ENCODE peak calls at places on chromosomes 2 and 18, in seven cellular contexts. U is coronary artery, Z is WTC11, G is cerebellum, T is nephron progenitor cell, N is hepatic stellate cell, W is HuH-7.5. D is an unnamed sample.

GRCh38 chr2:29702276-29702675 is 219.1 kb downstream of the ALK start:
- DNase-seq in U (no peak), Z (no peak), G (no peak), T (no peak), N (no peak), W (no peak), D (no peak)

GRCh38 chr2:63698825-63699548 is 110.2 kb downstream of the MDH1 start:
- DNase-seq in U (peak; percentile 81), Z (peak; percentile 52), G (no peak), T (no peak), N (peak; percentile 73), W (peak; percentile 39), D (peak; percentile 94)

GRCh38 chr2:46719499-46719898 is 196.1 kb downstream of the MCFD2 start:
- DNase-seq in U (no peak), Z (no peak), G (no peak), T (no peak), N (no peak), W (no peak), D (peak; percentile 75)

GRCh38 chr2:43041661-43042360 is 184.6 kb downstream of the ZFP36L2 start:
- DNase-seq in U (no peak), Z (peak; percentile 50), G (no peak), T (peak; percentile 86), N (peak; percentile 96), W (no peak), D (peak; percentile 86)

GRCh38 chr2:85439986-85440385 is 21.5 kb downstream of the SH2D6 start:
- DNase-seq in U (no peak), Z (no peak), G (no peak), T (no peak), N (no peak), W (no peak), D (no peak)

GRCh38 chr18:74271656-74272055 is 20.1 kb downstream of the CYB5A start:
- DNase-seq in U (no peak), Z (no peak), G (no peak), T (no peak), N (no peak), W (no peak), D (peak; percentile 79)

GRCh38 chr2:199602896-199603482 is 145.2 kb upstream of the SATB2 start:
- DNase-seq in U (no peak), Z (no peak), G (no peak), T (no peak), N (no peak), W (no peak), D (peak; percentile 5)

GRCh38 chr2:108267117-108267516 is 21.6 kb upstream of the SULT1C2 start:
- DNase-seq in U (no peak), Z (no peak), G (no peak), T (no peak), N (no peak), W (no peak), D (peak; percentile 85)

GRCh38 chr2:71830497-71831207 is 317.0 kb downstream of the CYP26B1 start:
- DNase-seq in U (no peak), Z (no peak), G (no peak), T (no peak), N (no peak), W (no peak), D (peak; percentile 64)

GRCh38 chr18:23143059-23143831 is 8.0 kb downstream of the CABLES1 start:
- DNase-seq in U (no peak), Z (no peak), G (no peak), T (no peak), N (no peak), W (no peak), D (peak; percentile 63)

GRCh38 chr2:128667391-128667790 is 348.7 kb upstream of the HS6ST1 start:
- DNase-seq in U (no peak), Z (no peak), G (no peak), T (no peak), N (no peak), W (no peak), D (no peak)